ENCODE peak calls at places on chromosome 22, in six cellular contexts. One of them, this sample, is unnamed.

GRCh38 chr22:29704528-29705285 is 15.1 kb upstream of the CABP7 start:
- DNase-seq in lower lobe of right lung: no peak
- DNase-seq in AG10803: peak
- DNase-seq in IMR-90: peak
- DNase-seq in epithelial cell of esophagus: no peak
- DNase-seq in GM06990: no peak
- DNase-seq in this sample: no peak

GRCh38 chr22:31230871-31231621 is 18.9 kb downstream of the LIMK2 start:
- DNase-seq in lower lobe of right lung: no peak
- DNase-seq in AG10803: peak
- DNase-seq in IMR-90: peak
- DNase-seq in epithelial cell of esophagus: peak
- DNase-seq in GM06990: no peak
- DNase-seq in this sample: peak

GRCh38 chr22:32261306-32261705 is 6.2 kb upstream of the SLC5A4 start:
- DNase-seq in lower lobe of right lung: no peak
- DNase-seq in AG10803: no peak
- DNase-seq in IMR-90: no peak
- DNase-seq in epithelial cell of esophagus: no peak
- DNase-seq in GM06990: no peak
- DNase-seq in this sample: no peak

GRCh38 chr22:23251445-23252093 is 71.3 kb downstream of the BCR start:
- DNase-seq in lower lobe of right lung: no peak
- DNase-seq in AG10803: peak
- DNase-seq in IMR-90: peak
- DNase-seq in epithelial cell of esophagus: peak
- DNase-seq in GM06990: no peak
- DNase-seq in this sample: peak

GRCh38 chr22:47928626-47929025 is 1166.2 kb downstream of the TBC1D22A start:
- DNase-seq in lower lobe of right lung: no peak
- DNase-seq in AG10803: no peak
- DNase-seq in IMR-90: no peak
- DNase-seq in epithelial cell of esophagus: no peak
- DNase-seq in GM06990: no peak
- DNase-seq in this sample: no peak

GRCh38 chr22:35349704-35350538 is 31.0 kb upstream of the HMOX1 start:
- DNase-seq in lower lobe of right lung: no peak
- DNase-seq in AG10803: peak
- DNase-seq in IMR-90: peak
- DNase-seq in epithelial cell of esophagus: no peak
- DNase-seq in GM06990: no peak
- DNase-seq in this sample: peak

GRCh38 chr22:19893363-19893762 is 38.7 kb upstream of the GNB1L start:
- DNase-seq in lower lobe of right lung: no peak
- DNase-seq in AG10803: no peak
- DNase-seq in IMR-90: no peak
- DNase-seq in epithelial cell of esophagus: no peak
- DNase-seq in GM06990: no peak
- DNase-seq in this sample: no peak

GRCh38 chr22:33166206-33166605 is 108.0 kb upstream of the SYN3 start:
- DNase-seq in lower lobe of right lung: no peak
- DNase-seq in AG10803: no peak
- DNase-seq in IMR-90: no peak
- DNase-seq in epithelial cell of esophagus: no peak
- DNase-seq in GM06990: no peak
- DNase-seq in this sample: no peak

GRCh38 chr22:24337894-24338645 is 67.4 kb downstream of the SPECC1L start:
- DNase-seq in lower lobe of right lung: no peak
- DNase-seq in AG10803: no peak
- DNase-seq in IMR-90: no peak
- DNase-seq in epithelial cell of esophagus: no peak
- DNase-seq in GM06990: no peak
- DNase-seq in this sample: no peak

GRCh38 chr22:23895599-23896144 is 1.5 kb downstream of the MIF start:
- DNase-seq in lower lobe of right lung: no peak
- DNase-seq in AG10803: no peak
- DNase-seq in IMR-90: no peak
- DNase-seq in epithelial cell of esophagus: no peak
- DNase-seq in GM06990: no peak
- DNase-seq in this sample: no peak

GRCh38 chr22:47610281-47610680 is 847.8 kb downstream of the TBC1D22A start:
- DNase-seq in lower lobe of right lung: peak
- DNase-seq in AG10803: no peak
- DNase-seq in IMR-90: no peak
- DNase-seq in epithelial cell of esophagus: no peak
- DNase-seq in GM06990: no peak
- DNase-seq in this sample: no peak

GRCh38 chr22:23205330-23205729 is 25.0 kb downstream of the BCR start:
- DNase-seq in lower lobe of right lung: no peak
- DNase-seq in AG10803: no peak
- DNase-seq in IMR-90: no peak
- DNase-seq in epithelial cell of esophagus: no peak
- DNase-seq in GM06990: no peak
- DNase-seq in this sample: no peak

GRCh38 chr22:48727454-48728058 is 1100.1 kb downstream of the BRD1 start:
- DNase-seq in lower lobe of right lung: no peak
- DNase-seq in AG10803: no peak
- DNase-seq in IMR-90: no peak
- DNase-seq in epithelial cell of esophagus: no peak
- DNase-seq in GM06990: no peak
- DNase-seq in this sample: no peak

GRCh38 chr22:33922268-33922667 is 2.0 kb upstream of the LARGE1 start:
- DNase-seq in lower lobe of right lung: no peak
- DNase-seq in AG10803: no peak
- DNase-seq in IMR-90: peak
- DNase-seq in epithelial cell of esophagus: no peak
- DNase-seq in GM06990: no peak
- DNase-seq in this sample: no peak

GRCh38 chr22:32042924-32043323 is at the start of gene SLC5A1:
- DNase-seq in lower lobe of right lung: peak
- DNase-seq in AG10803: no peak
- DNase-seq in IMR-90: no peak
- DNase-seq in epithelial cell of esophagus: peak
- DNase-seq in GM06990: no peak
- DNase-seq in this sample: no peak

GRCh38 chr22:31532060-31532459 is 35.7 kb downstream of the SFI1 start:
- DNase-seq in lower lobe of right lung: no peak
- DNase-seq in AG10803: peak
- DNase-seq in IMR-90: peak
- DNase-seq in epithelial cell of esophagus: no peak
- DNase-seq in GM06990: no peak
- DNase-seq in this sample: no peak

GRCh38 chr22:48254311-48254873 is 1491.9 kb downstream of the TBC1D22A start:
- DNase-seq in lower lobe of right lung: no peak
- DNase-seq in AG10803: no peak
- DNase-seq in IMR-90: no peak
- DNase-seq in epithelial cell of esophagus: no peak
- DNase-seq in GM06990: no peak
- DNase-seq in this sample: no peak

GRCh38 chr22:30870451-30871345 is 97.9 kb downstream of the MORC2 start:
- DNase-seq in lower lobe of right lung: peak
- DNase-seq in AG10803: no peak
- DNase-seq in IMR-90: no peak
- DNase-seq in epithelial cell of esophagus: no peak
- DNase-seq in GM06990: no peak
- DNase-seq in this sample: no peak

GRCh38 chr22:48853627-48854240 is 973.9 kb downstream of the BRD1 start:
- DNase-seq in lower lobe of right lung: no peak
- DNase-seq in AG10803: no peak
- DNase-seq in IMR-90: no peak
- DNase-seq in epithelial cell of esophagus: no peak
- DNase-seq in GM06990: no peak
- DNase-seq in this sample: no peak

GRCh38 chr22:36191106-36191836 is 10.3 kb downstream of the APOL4 start:
- DNase-seq in lower lobe of right lung: no peak
- DNase-seq in AG10803: peak
- DNase-seq in IMR-90: peak
- DNase-seq in epithelial cell of esophagus: no peak
- DNase-seq in GM06990: no peak
- DNase-seq in this sample: peak

GRCh38 chr22:22787805-22788459 is 99.7 kb upstream of the IGLL5 start:
- DNase-seq in lower lobe of right lung: peak
- DNase-seq in AG10803: peak
- DNase-seq in IMR-90: peak
- DNase-seq in epithelial cell of esophagus: peak
- DNase-seq in GM06990: no peak
- DNase-seq in this sample: peak

GRCh38 chr22:48642550-48642949 is 1185.1 kb downstream of the BRD1 start:
- DNase-seq in lower lobe of right lung: no peak
- DNase-seq in AG10803: no peak
- DNase-seq in IMR-90: no peak
- DNase-seq in epithelial cell of esophagus: no peak
- DNase-seq in GM06990: no peak
- DNase-seq in this sample: no peak

GRCh38 chr22:31969789-31970489 is 25.6 kb downstream of the YWHAH start:
- DNase-seq in lower lobe of right lung: peak
- DNase-seq in AG10803: peak
- DNase-seq in IMR-90: peak
- DNase-seq in epithelial cell of esophagus: peak
- DNase-seq in GM06990: peak
- DNase-seq in this sample: peak

GRCh38 chr22:25083414-25084166 is 116.1 kb upstream of the CRYBB3 start:
- DNase-seq in lower lobe of right lung: no peak
- DNase-seq in AG10803: no peak
- DNase-seq in IMR-90: no peak
- DNase-seq in epithelial cell of esophagus: no peak
- DNase-seq in GM06990: no peak
- DNase-seq in this sample: no peak

GRCh38 chr22:35085621-35086020 is 19.7 kb downstream of the ISX start:
- DNase-seq in lower lobe of right lung: no peak
- DNase-seq in AG10803: no peak
- DNase-seq in IMR-90: no peak
- DNase-seq in epithelial cell of esophagus: no peak
- DNase-seq in GM06990: no peak
- DNase-seq in this sample: no peak

GRCh38 chr22:28582806-28583205 is 96.8 kb downstream of the TTC28 start:
- DNase-seq in lower lobe of right lung: no peak
- DNase-seq in AG10803: peak
- DNase-seq in IMR-90: peak
- DNase-seq in epithelial cell of esophagus: no peak
- DNase-seq in GM06990: no peak
- DNase-seq in this sample: peak

GRCh38 chr22:29994941-29995340 is 85.3 kb upstream of the HORMAD2 start:
- DNase-seq in lower lobe of right lung: no peak
- DNase-seq in AG10803: peak
- DNase-seq in IMR-90: peak
- DNase-seq in epithelial cell of esophagus: peak
- DNase-seq in GM06990: no peak
- DNase-seq in this sample: no peak

GRCh38 chr22:35470903-35471321 is 69.7 kb upstream of the RASD2 start:
- DNase-seq in lower lobe of right lung: no peak
- DNase-seq in AG10803: no peak
- DNase-seq in IMR-90: peak
- DNase-seq in epithelial cell of esophagus: no peak
- DNase-seq in GM06990: no peak
- DNase-seq in this sample: no peak

GRCh38 chr22:20116376-20116950 is 559 bp downstream of the RANBP1 start:
- DNase-seq in lower lobe of right lung: no peak
- DNase-seq in AG10803: no peak
- DNase-seq in IMR-90: no peak
- DNase-seq in epithelial cell of esophagus: no peak
- DNase-seq in GM06990: no peak
- DNase-seq in this sample: no peak

GRCh38 chr22:39349967-39350802 is at the start of gene SYNGR1:
- DNase-seq in lower lobe of right lung: peak
- DNase-seq in AG10803: no peak
- DNase-seq in IMR-90: no peak
- DNase-seq in epithelial cell of esophagus: no peak
- DNase-seq in GM06990: no peak
- DNase-seq in this sample: peak

GRCh38 chr22:40281717-40282116 is 64.6 kb upstream of the ADSL start:
- DNase-seq in lower lobe of right lung: no peak
- DNase-seq in AG10803: no peak
- DNase-seq in IMR-90: no peak
- DNase-seq in epithelial cell of esophagus: peak
- DNase-seq in GM06990: no peak
- DNase-seq in this sample: no peak

GRCh38 chr22:45413368-45414211 is at the start of the genes RIBC2 and SMC1B:
- DNase-seq in lower lobe of right lung: peak
- DNase-seq in AG10803: peak
- DNase-seq in IMR-90: peak
- DNase-seq in epithelial cell of esophagus: peak
- DNase-seq in GM06990: peak
- DNase-seq in this sample: peak
- H3K4me3 ChIP-seq in lower lobe of right lung: peak
- H3K4me3 ChIP-seq in AG10803: peak
- H3K4me3 ChIP-seq in IMR-90: peak
- H3K4me3 ChIP-seq in epithelial cell of esophagus: peak
- H3K4me3 ChIP-seq in GM06990: peak
- H3K4me3 ChIP-seq in this sample: peak

GRCh38 chr22:37223965-37224551 is 11.8 kb upstream of the SSTR3 start:
- DNase-seq in lower lobe of right lung: no peak
- DNase-seq in AG10803: no peak
- DNase-seq in IMR-90: no peak
- DNase-seq in epithelial cell of esophagus: no peak
- DNase-seq in GM06990: peak
- DNase-seq in this sample: no peak

GRCh38 chr22:37226087-37226486 is 13.8 kb upstream of the SSTR3 start:
- DNase-seq in lower lobe of right lung: no peak
- DNase-seq in AG10803: no peak
- DNase-seq in IMR-90: no peak
- DNase-seq in epithelial cell of esophagus: no peak
- DNase-seq in GM06990: no peak
- DNase-seq in this sample: no peak

GRCh38 chr22:37226514-37226913 is 14.2 kb upstream of the SSTR3 start:
- DNase-seq in lower lobe of right lung: no peak
- DNase-seq in AG10803: no peak
- DNase-seq in IMR-90: no peak
- DNase-seq in epithelial cell of esophagus: no peak
- DNase-seq in GM06990: no peak
- DNase-seq in this sample: no peak

GRCh38 chr22:37224757-37225420 is 12.6 kb upstream of the SSTR3 start:
- DNase-seq in lower lobe of right lung: no peak
- DNase-seq in AG10803: no peak
- DNase-seq in IMR-90: no peak
- DNase-seq in epithelial cell of esophagus: no peak
- DNase-seq in GM06990: no peak
- DNase-seq in this sample: no peak

GRCh38 chr22:37225481-37225880 is 13.2 kb upstream of the SSTR3 start:
- DNase-seq in lower lobe of right lung: no peak
- DNase-seq in AG10803: no peak
- DNase-seq in IMR-90: no peak
- DNase-seq in epithelial cell of esophagus: no peak
- DNase-seq in GM06990: no peak
- DNase-seq in this sample: peak
- TF ChIP-seq CTCF in lower lobe of right lung: no peak
- TF ChIP-seq CTCF in AG10803: no peak
- TF ChIP-seq CTCF in IMR-90: no peak
- TF ChIP-seq CTCF in epithelial cell of esophagus: peak
- TF ChIP-seq CTCF in GM06990: peak
- TF ChIP-seq CTCF in this sample: peak

GRCh38 chr22:26486394-26486793 is 2.7 kb downstream of the SRRD start:
- DNase-seq in lower lobe of right lung: no peak
- DNase-seq in AG10803: no peak
- DNase-seq in IMR-90: no peak
- DNase-seq in epithelial cell of esophagus: no peak
- DNase-seq in GM06990: no peak
- DNase-seq in this sample: no peak
- H3K4me3 ChIP-seq in lower lobe of right lung: no peak
- H3K4me3 ChIP-seq in AG10803: no peak
- H3K4me3 ChIP-seq in IMR-90: no peak
- H3K4me3 ChIP-seq in epithelial cell of esophagus: no peak
- H3K4me3 ChIP-seq in GM06990: no peak
- H3K4me3 ChIP-seq in this sample: no peak

GRCh38 chr22:38239101-38239761 is 33.6 kb downstream of the TMEM184B start:
- DNase-seq in lower lobe of right lung: no peak
- DNase-seq in AG10803: peak
- DNase-seq in IMR-90: peak
- DNase-seq in epithelial cell of esophagus: peak
- DNase-seq in GM06990: no peak
- DNase-seq in this sample: peak
- TF ChIP-seq CTCF in lower lobe of right lung: peak
- TF ChIP-seq CTCF in AG10803: peak
- TF ChIP-seq CTCF in IMR-90: peak
- TF ChIP-seq CTCF in epithelial cell of esophagus: peak
- TF ChIP-seq CTCF in GM06990: no peak
- TF ChIP-seq CTCF in this sample: peak

This sample was measured in foreskin fibroblast.